ENCODE peak calls at places on chromosomes 1 and 21, in six cellular contexts. C, L, E, N, K and Q are unnamed samples.
A peak's percentile ranks its signal among the peaks of the same experiment; 100 is the strongest.

GRCh38 chr1:91404151-91405012 is at the start of gene HFM1:
- DNase-seq in C (peak; percentile 82), L (peak; percentile 85), E (peak; percentile 97), N (peak; percentile 43), K (peak; percentile 49), Q (peak; percentile 9)

GRCh38 chr1:210358511-210359148 is 29.9 kb downstream of the HHAT start:
- DNase-seq in C (no peak), L (no peak), E (peak; percentile 48), N (no peak), K (no peak), Q (no peak)

GRCh38 chr1:207998691-207999090 is 87.8 kb upstream of the CD34 start:
- DNase-seq in C (no peak), L (no peak), E (no peak), N (no peak), K (no peak), Q (no peak)

GRCh38 chr1:1599030-1599916 is 662 bp downstream of the FNDC10 start:
- DNase-seq in C (no peak), L (no peak), E (peak; percentile 71), N (no peak), K (no peak), Q (no peak)

GRCh38 chr1:89525169-89525855 is 683 bp downstream of the LRRC8B start:
- DNase-seq in C (peak; percentile 37), L (peak; percentile 14), E (peak; percentile 86), N (peak; percentile 41), K (no peak), Q (no peak)

GRCh38 chr1:164423136-164423535 is 135.8 kb upstream of the PBX1 start:
- DNase-seq in C (no peak), L (no peak), E (no peak), N (no peak), K (no peak), Q (no peak)

GRCh38 chr1:81439046-81439823 is 361.5 kb upstream of the ADGRL2 start:
- DNase-seq in C (no peak), L (no peak), E (no peak), N (no peak), K (no peak), Q (no peak)

GRCh38 chr1:78231894-78232293 is 186.1 kb downstream of the GIPC2 start:
- DNase-seq in C (no peak), L (no peak), E (no peak), N (no peak), K (no peak), Q (no peak)

GRCh38 chr1:66998972-66999371 is 55.0 kb downstream of the SLC35D1 start:
- DNase-seq in C (no peak), L (no peak), E (no peak), N (no peak), K (no peak), Q (no peak)

GRCh38 chr1:32763221-32763620 is 53.9 kb downstream of the YARS1 start:
- DNase-seq in C (no peak), L (no peak), E (no peak), N (no peak), K (no peak), Q (no peak)

GRCh38 chr1:44733365-44733764 is 2.4 kb upstream of the RNU5D-1 start:
- DNase-seq in C (no peak), L (no peak), E (peak; percentile 33), N (no peak), K (no peak), Q (no peak)

GRCh38 chr1:38585460-38585859 is 274.1 kb downstream of the RRAGC start:
- DNase-seq in C (no peak), L (no peak), E (no peak), N (no peak), K (no peak), Q (no peak)

GRCh38 chr21:20026517-20026916 is 971.7 kb upstream of the NCAM2 start:
- DNase-seq in C (no peak), L (no peak), E (no peak), N (no peak), K (no peak), Q (no peak)

GRCh38 chr1:211830330-211831142 is at the start of gene LPGAT1:
- DNase-seq in C (peak; percentile 80), L (peak; percentile 83), E (peak; percentile 92), N (peak; percentile 76), K (peak; percentile 74), Q (peak; percentile 76)

GRCh38 chr1:29709711-29710169 is 473.4 kb downstream of the PTPRU start:
- DNase-seq in C (no peak), L (peak; percentile 18), E (no peak), N (no peak), K (peak; percentile 88), Q (peak; percentile 46)

GRCh38 chr1:209884249-209884648 is 53.8 kb upstream of the SYT14 start:
- DNase-seq in C (no peak), L (no peak), E (no peak), N (no peak), K (no peak), Q (no peak)

GRCh38 chr21:39451332-39452206 is at the start of gene SH3BGR:
- DNase-seq in C (peak; percentile 81), L (no peak), E (peak; percentile 70), N (no peak), K (peak; percentile 13), Q (no peak)

GRCh38 chr1:241714321-241715218 is 62.5 kb downstream of the WDR64 start:
- DNase-seq in C (no peak), L (no peak), E (no peak), N (no peak), K (no peak), Q (no peak)

GRCh38 chr1:99672500-99673213 is 26.7 kb downstream of the PALMD start:
- DNase-seq in C (no peak), L (no peak), E (no peak), N (no peak), K (no peak), Q (no peak)

GRCh38 chr1:212285685-212286436 is 651 bp downstream of the PPP2R5A start:
- DNase-seq in C (peak; percentile 61), L (peak; percentile 67), E (peak; percentile 85), N (peak; percentile 41), K (peak; percentile 48), Q (peak; percentile 26)

GRCh38 chr21:41933259-41934079 is 20.3 kb downstream of the C2CD2 start:
- DNase-seq in C (no peak), L (no peak), E (peak; percentile 61), N (no peak), K (peak; percentile 69), Q (no peak)

GRCh38 chr1:239436286-239436685 is 49.9 kb downstream of the CHRM3 start:
- DNase-seq in C (no peak), L (no peak), E (no peak), N (no peak), K (no peak), Q (no peak)

GRCh38 chr1:204503122-204503912 is 8.7 kb upstream of the PIK3C2B start:
- DNase-seq in C (peak; percentile 81), L (peak; percentile 73), E (peak; percentile 86), N (peak; percentile 56), K (peak; percentile 65), Q (peak; percentile 27)

GRCh38 chr21:46317710-46318463 is 5.8 kb downstream of the C21orf58 start:
- DNase-seq in C (no peak), L (peak; percentile 19), E (peak; percentile 62), N (no peak), K (no peak), Q (no peak)

GRCh38 chr1:112026018-112026417 is 36.5 kb upstream of the KCND3 start:
- DNase-seq in C (no peak), L (no peak), E (no peak), N (no peak), K (no peak), Q (no peak)

GRCh38 chr1:59595774-59596173 is 219.0 kb upstream of the HOOK1 start:
- DNase-seq in C (no peak), L (no peak), E (no peak), N (no peak), K (peak; percentile 27), Q (no peak)

GRCh38 chr1:52674497-52675384 is 23.4 kb downstream of the COA7 start:
- DNase-seq in C (no peak), L (no peak), E (peak; percentile 30), N (no peak), K (peak; percentile 64), Q (no peak)

GRCh38 chr1:106910798-106911197 is 145.7 kb upstream of the PRMT6 start:
- DNase-seq in C (no peak), L (no peak), E (no peak), N (no peak), K (peak; percentile 2), Q (no peak)

GRCh38 chr1:65769621-65770020 is 23.1 kb upstream of the PDE4B start:
- DNase-seq in C (no peak), L (no peak), E (no peak), N (no peak), K (no peak), Q (no peak)

GRCh38 chr1:15260418-15261154 is 13.6 kb downstream of the FHAD1 start:
- DNase-seq in C (no peak), L (no peak), E (no peak), N (no peak), K (peak; percentile 45), Q (peak; percentile 12)

GRCh38 chr1:3922201-3922725 is 22.2 kb upstream of the C1orf174 start:
- DNase-seq in C (no peak), L (no peak), E (no peak), N (no peak), K (no peak), Q (no peak)